ENCODE peak calls at places on chromosome 7, in seven cellular contexts. Z is K562, P is H1, I is HepG2, T is SK-N-SH, Q is GM12892, K is GM12878. B is an unnamed sample.

GRCh38 chr7:114865564-114865963 is 56.3 kb upstream of the MDFIC start:
- DNase-seq in Z (peak), P (peak), I (peak), T (no peak), Q (no peak), K (peak), B (no peak)

GRCh38 chr7:836429-836828 is 4.2 kb downstream of the SUN1 start:
- DNase-seq in Z (peak), P (no peak), I (peak), T (peak), Q (no peak), K (no peak), B (no peak)

GRCh38 chr7:137898839-137899681 is 52.3 kb upstream of the DGKI start:
- DNase-seq in Z (peak), P (peak), I (peak), T (peak), Q (peak), K (peak), B (peak)

GRCh38 chr7:93923946-93924345 is 2.4 kb downstream of the GNG11 start:
- DNase-seq in Z (no peak), P (no peak), I (no peak), T (no peak), Q (no peak), K (no peak), B (no peak)

GRCh38 chr7:28940741-28941385 is 17.3 kb downstream of the TRIL start:
- DNase-seq in Z (no peak), P (no peak), I (no peak), T (no peak), Q (no peak), K (no peak), B (no peak)

GRCh38 chr7:30285067-30285530 is 702 bp downstream of the ZNRF2 start:
- DNase-seq in Z (no peak), P (no peak), I (no peak), T (peak), Q (peak), K (no peak), B (no peak)

GRCh38 chr7:106128846-106129245 is 16.7 kb upstream of the SYPL1 start:
- DNase-seq in Z (no peak), P (no peak), I (no peak), T (no peak), Q (no peak), K (no peak), B (no peak)

GRCh38 chr7:51451751-51452465 is 135.3 kb upstream of the COBL start:
- DNase-seq in Z (no peak), P (peak), I (no peak), T (peak), Q (no peak), K (no peak), B (no peak)

GRCh38 chr7:22660293-22660692 is 66.7 kb upstream of the IL6 start:
- DNase-seq in Z (no peak), P (no peak), I (no peak), T (no peak), Q (no peak), K (no peak), B (no peak)

GRCh38 chr7:94375713-94376112 is 19.0 kb upstream of the COL1A2 start:
- DNase-seq in Z (no peak), P (no peak), I (no peak), T (no peak), Q (no peak), K (no peak), B (no peak)

GRCh38 chr7:52088008-52088787 is 771.6 kb upstream of the COBL start:
- DNase-seq in Z (no peak), P (peak), I (no peak), T (peak), Q (no peak), K (no peak), B (no peak)

GRCh38 chr7:47147213-47147631 is 434.7 kb downstream of the TNS3 start:
- DNase-seq in Z (no peak), P (no peak), I (peak), T (no peak), Q (no peak), K (no peak), B (no peak)

GRCh38 chr7:119028736-119029135 is 804.2 kb downstream of the ANKRD7 start:
- DNase-seq in Z (no peak), P (no peak), I (no peak), T (no peak), Q (no peak), K (no peak), B (no peak)

GRCh38 chr7:10860516-10860915 is 113.2 kb upstream of the PHF14 start:
- DNase-seq in Z (peak), P (no peak), I (no peak), T (no peak), Q (no peak), K (no peak), B (no peak)

GRCh38 chr7:47681241-47681810 is 99.4 kb upstream of the TNS3 start:
- DNase-seq in Z (no peak), P (no peak), I (no peak), T (no peak), Q (no peak), K (no peak), B (no peak)

GRCh38 chr7:132160525-132161230 is 415.6 kb downstream of the PLXNA4 start:
- DNase-seq in Z (no peak), P (no peak), I (no peak), T (peak), Q (no peak), K (no peak), B (no peak)

DNA sequence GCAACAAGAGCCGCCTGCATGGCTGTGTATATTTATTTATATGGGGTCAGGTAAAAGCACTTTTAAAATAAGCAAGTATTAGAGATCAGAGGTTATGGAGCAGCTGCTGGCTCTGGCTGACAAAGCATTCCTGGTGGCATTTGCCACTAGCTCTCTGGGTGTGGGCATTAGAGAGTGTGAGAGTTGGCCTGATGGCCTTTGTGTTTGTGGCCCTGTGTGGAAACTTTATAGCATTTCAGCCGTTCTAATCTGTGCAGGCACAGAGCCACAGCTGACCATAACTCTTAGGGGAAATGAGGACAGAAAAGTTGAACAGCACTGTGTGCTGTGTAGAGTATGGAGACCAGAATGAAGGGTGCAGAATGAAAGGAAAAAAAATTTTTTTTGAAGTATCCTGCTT is 118.9 kb downstream of the AUTS2 start:
- DNase-seq in Z (no peak), P (no peak), I (no peak), T (no peak), Q (no peak), K (no peak), B (no peak)
- TF ChIP-seq TAF1 in Z (no peak), P (no peak), I (no peak), T (no peak), Q (no peak), K (no peak), B (no peak)

DNA sequence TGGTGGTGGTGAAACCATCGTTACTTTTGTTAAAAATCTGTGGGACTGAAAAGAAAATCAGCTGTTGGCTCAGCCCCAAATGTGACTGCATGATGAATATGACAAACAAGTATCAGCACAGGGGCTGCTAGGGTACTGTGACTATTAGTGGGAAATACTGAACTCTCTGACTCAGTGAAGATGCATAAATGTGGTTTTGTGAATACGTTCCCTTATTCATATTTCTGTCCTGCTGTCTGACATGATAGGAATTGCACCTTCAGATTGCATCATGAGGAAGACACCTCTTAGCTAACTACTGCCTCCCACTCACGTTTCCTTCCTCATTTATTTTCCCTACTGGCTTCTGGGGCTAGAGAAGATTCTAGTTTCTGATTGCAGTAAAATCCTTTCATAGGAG is 1.4 kb downstream of the CLEC5A start:
- DNase-seq in Z (no peak), P (no peak), I (no peak), T (no peak), Q (no peak), K (no peak), B (no peak)
- TF ChIP-seq POLR2AphosphoS5 in Z (no peak), P (no peak), I (no peak), T (no peak), Q (no peak), K (no peak), B (no peak)

DNA sequence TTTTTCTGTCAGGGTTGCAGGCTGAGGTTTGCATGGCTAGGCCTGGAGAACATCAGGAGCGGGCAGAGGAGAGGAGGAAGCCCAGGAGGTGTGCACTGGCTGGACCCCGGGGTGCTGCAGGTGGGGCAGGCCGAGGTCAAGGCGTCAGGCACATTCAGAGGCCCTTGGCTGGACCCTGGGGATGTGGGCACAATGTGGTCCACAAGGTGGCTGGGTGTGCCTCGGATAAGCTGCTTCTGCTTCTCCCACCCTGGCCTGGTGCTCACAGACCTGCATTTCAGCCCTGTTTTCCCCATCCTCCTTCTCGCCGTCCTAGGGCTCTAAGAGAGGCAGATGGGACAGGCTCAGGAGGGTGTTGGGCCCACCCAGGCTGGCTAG is 108.2 kb downstream of the ADCY1 start:
- DNase-seq in Z (no peak), P (peak), I (no peak), T (no peak), Q (no peak), K (no peak), B (no peak)
- TF ChIP-seq TAF1 in Z (no peak), P (no peak), I (no peak), T (no peak), Q (no peak), K (no peak), B (no peak)

DNA sequence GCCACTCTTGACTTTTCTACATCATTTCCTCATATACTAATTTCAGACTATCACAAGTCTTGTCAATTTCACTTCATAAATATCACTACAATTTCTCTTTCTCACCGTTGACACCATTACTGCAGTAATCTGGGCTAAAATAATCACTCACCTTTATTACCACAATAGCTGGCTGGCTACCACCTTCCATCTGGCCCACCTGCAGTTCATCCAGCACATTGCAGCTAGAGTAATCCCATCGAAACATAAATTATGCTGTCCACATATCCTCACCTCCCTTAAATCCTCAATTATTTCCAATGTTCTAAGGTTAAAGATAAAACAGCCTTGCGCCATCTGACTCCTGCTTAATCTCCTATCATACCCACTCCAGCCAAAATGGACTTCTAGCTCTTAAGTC is 16.0 kb downstream of the DGKB start:
- DNase-seq in Z (no peak), P (no peak), I (no peak), T (no peak), Q (no peak), K (no peak), B (no peak)
- TF ChIP-seq POLR2AphosphoS5 in Z (no peak), P (no peak), I (no peak), T (no peak), Q (no peak), K (no peak), B (no peak)

GRCh38 chr7:27670676-27671075 is 8.0 kb upstream of the HIBADH start:
- DNase-seq in Z (no peak), P (no peak), I (no peak), T (no peak), Q (no peak), K (no peak), B (no peak)
- TF ChIP-seq TAF1 in Z (no peak), P (no peak), I (no peak), T (no peak), Q (no peak), K (no peak), B (no peak)

DNA sequence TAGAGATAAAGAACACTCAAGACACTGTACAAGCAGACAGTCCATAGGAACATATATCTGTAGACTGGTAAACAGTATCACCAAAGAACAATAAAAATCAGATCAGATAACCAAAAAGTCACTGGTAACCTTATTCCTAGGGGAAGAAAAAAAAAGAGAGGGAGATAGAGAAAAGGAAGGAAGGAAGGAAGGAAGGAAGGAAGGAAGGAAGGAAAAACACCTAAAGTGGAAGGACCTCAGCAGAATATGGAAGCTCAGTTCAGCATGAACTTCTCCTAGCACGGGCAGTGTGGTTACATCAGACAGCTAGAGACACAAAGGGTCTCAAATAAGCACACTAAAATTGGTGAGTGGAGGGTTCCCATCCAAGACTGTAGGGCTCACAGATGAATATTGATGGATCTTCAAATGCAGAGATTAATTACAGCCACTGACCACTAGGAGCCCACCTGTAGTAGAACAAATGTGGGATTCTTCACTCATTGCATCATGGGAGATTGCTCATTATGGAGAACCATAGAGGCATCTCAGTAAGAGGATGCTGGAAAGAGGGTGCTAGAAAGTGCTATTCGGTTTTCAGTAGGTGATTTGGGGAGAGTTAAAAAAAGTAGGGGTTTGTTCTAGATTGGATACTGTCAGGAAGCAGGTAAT is 293.4 kb upstream of the C7orf33 start:
- DNase-seq in Z (no peak), P (no peak), I (no peak), T (no peak), Q (no peak), K (no peak), B (no peak)
- TF ChIP-seq POLR2AphosphoS5 in Z (no peak), P (no peak), I (no peak), T (no peak), Q (no peak), K (no peak), B (no peak)

DNA sequence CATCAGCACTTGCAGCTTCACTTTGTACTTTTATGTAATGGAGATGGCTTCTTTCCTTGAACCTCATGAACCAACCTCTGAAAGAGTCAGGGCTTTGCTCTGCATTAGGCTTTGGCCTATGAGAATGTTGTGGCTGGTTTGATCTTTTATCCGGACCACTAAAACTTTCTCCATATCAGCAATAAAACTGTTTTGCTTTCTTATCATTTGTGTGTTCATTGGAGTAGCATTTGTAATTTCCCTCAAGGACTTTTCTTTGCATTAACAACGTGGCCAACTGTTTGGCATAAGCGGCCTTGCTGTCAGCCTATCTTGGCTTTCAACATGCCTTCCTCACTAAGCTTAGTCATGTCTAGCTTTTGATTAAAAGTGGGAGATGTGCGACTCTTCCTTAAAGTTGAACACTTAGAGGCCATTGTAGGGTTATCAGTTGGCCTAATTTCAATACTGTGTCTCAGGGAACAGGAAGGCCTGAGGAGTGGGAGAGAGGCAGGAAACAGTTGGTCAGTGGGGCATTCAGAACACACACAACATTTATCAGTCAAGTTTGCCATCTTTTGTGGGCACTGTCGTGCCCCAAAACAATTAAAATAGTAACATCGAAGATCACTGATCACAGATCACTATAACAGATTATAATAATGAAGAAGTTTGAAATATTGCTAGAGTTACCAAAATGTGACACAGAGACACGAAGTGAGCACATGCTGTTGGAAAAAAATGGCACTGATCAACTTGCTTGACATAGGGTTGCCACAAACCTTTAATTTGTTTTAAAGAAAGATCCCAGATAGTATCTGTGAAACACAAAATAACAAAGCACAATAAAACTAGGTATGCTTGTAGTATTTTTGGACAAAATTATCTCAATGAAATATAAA is 64.7 kb downstream of the NRF1 start:
- DNase-seq in Z (peak), P (no peak), I (no peak), T (no peak), Q (no peak), K (no peak), B (no peak)
- TF ChIP-seq TAF1 in Z (no peak), P (no peak), I (no peak), T (no peak), Q (no peak), K (no peak), B (no peak)

B was measured in GM12891.